ENCODE peak calls at places on chromosome 22, in eight cellular contexts. Q, K, A, E, M, U, T and X are unnamed samples. For H3K27me3, the result is how much of the 10 kb centered on the place peaks cover.

GRCh38 chr22:41152902-41153301 is 52.2 kb upstream of the L3MBTL2 start:
- DNase-seq in K (no peak), U (no peak), T (no peak), A (no peak), E (no peak), Q (no peak), M (no peak), X (no peak)

GRCh38 chr22:23263651-23264555 is 83.6 kb downstream of the BCR start:
- DNase-seq in A (no peak), T (no peak), E (peak), U (no peak), K (no peak), Q (no peak), M (no peak), X (no peak)

GRCh38 chr22:48340727-48341709 is 1486.7 kb downstream of the BRD1 start:
- DNase-seq in A (no peak), T (no peak), E (no peak), Q (no peak), U (no peak), K (no peak), M (peak), X (no peak)

GRCh38 chr22:26164174-26164573 is 5.1 kb upstream of the SEZ6L start:
- DNase-seq in T (no peak), A (no peak), Q (no peak), K (no peak), U (no peak), M (no peak), E (no peak), X (no peak)

GRCh38 chr22:23712256-23712655 is 21.4 kb downstream of the RGL4 start:
- DNase-seq in A (no peak), Q (no peak), E (no peak), U (no peak), K (no peak), T (no peak), M (no peak), X (no peak)

GRCh38 chr22:23268877-23269276 is 88.6 kb downstream of the BCR start:
- DNase-seq in E (peak), K (no peak), Q (no peak), T (no peak), A (no peak), U (no peak), M (no peak), X (no peak)

GRCh38 chr22:49026476-49027121 is 801.1 kb downstream of the BRD1 start:
- DNase-seq in M (no peak), T (no peak), U (no peak), E (no peak), A (peak), Q (no peak), K (no peak), X (no peak)

GRCh38 chr22:25777870-25778269 is 35.9 kb downstream of the MYO18B start:
- DNase-seq in K (peak), E (no peak), A (no peak), Q (peak), U (peak), T (no peak), M (peak), X (no peak)

GRCh38 chr22:49052023-49052538 is 775.6 kb downstream of the BRD1 start:
- DNase-seq in Q (no peak), K (peak), A (no peak), E (no peak), U (no peak), T (peak), M (no peak), X (no peak)

GRCh38 chr22:43276311-43276710 is 66.9 kb downstream of the SCUBE1 start:
- DNase-seq in K (no peak), A (no peak), M (no peak), Q (no peak), T (no peak), E (no peak), U (no peak), X (no peak)

GRCh38 chr22:45503816-45504702 is 1.4 kb downstream of the FBLN1 start:
- DNase-seq in T (no peak), U (no peak), A (no peak), M (peak), E (no peak), K (peak), Q (no peak), X (no peak)

GRCh38 chr22:32819120-32819519 is 17.6 kb downstream of the TIMP3 start:
- DNase-seq in T (no peak), M (no peak), K (no peak), Q (no peak), A (no peak), E (no peak), U (no peak), X (no peak)

GRCh38 chr22:50247748-50248147 is 2.9 kb upstream of the TUBGCP6 start:
- DNase-seq in Q (peak), E (peak), A (no peak), M (peak), K (peak), T (peak), U (no peak), X (no peak)

DNA sequence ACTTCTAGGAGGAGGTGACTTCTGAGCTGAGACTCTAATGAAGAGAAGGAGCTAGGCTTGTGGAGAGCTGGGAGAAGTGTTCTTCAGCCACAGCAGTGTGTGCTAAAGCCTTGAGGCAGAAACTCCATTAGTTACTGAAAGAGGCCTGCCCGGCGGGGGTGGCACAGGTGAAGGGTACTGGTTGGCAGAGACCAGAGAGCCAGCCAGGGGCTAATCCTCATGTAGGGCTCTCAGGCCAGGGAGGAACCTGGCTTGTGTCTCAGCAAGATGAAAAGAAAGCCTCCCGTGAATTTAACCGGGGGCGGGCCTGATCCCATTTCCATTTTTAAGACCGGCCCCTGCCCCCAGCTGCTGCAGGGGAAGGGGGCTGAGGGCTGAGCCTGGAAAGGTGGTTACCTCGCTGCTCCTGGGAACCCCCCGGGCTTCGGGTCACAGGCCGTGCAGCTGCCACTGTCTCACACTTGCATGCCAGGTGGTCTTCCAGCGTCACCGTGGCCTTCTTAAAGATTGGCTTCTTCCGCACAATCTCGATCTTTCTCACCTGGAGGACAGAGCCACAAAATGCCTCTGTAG is 15.0 kb downstream of the PDGFB start:
- DNase-seq in Q (no peak), M (no peak), U (no peak), K (no peak), E (no peak), A (no peak), T (no peak), X (no peak)
- H3K27me3 ChIP-seq in Q (under half), M (under half), U (under half), K (under half), E (under half), A (under half), T (under half), X (under half)

GRCh38 chr22:19406281-19406811 is 25.2 kb downstream of the HIRA start:
- DNase-seq in A (no peak), U (no peak), Q (no peak), E (no peak), T (no peak), M (no peak), K (no peak), X (no peak)

GRCh38 chr22:19406846-19407245 is 24.7 kb downstream of the HIRA start:
- DNase-seq in K (no peak), U (no peak), M (no peak), T (no peak), A (no peak), E (no peak), Q (no peak), X (no peak)

GRCh38 chr22:19405652-19406051 is 25.9 kb downstream of the HIRA start:
- DNase-seq in Q (no peak), A (no peak), T (no peak), K (no peak), M (no peak), U (no peak), E (no peak), X (no peak)

GRCh38 chr22:19405133-19405532 is 26.4 kb downstream of the HIRA start:
- DNase-seq in U (no peak), K (no peak), T (no peak), A (no peak), E (no peak), M (no peak), Q (no peak), X (no peak)

GRCh38 chr22:19407649-19408606 is 23.6 kb downstream of the HIRA start:
- DNase-seq in M (no peak), E (no peak), U (no peak), Q (no peak), A (no peak), T (no peak), K (peak), X (no peak)
- H3K27me3 ChIP-seq in M (under half), E (under half), U (under half), Q (under half), A (under half), T (under half), K (under half), X (under half)

DNA sequence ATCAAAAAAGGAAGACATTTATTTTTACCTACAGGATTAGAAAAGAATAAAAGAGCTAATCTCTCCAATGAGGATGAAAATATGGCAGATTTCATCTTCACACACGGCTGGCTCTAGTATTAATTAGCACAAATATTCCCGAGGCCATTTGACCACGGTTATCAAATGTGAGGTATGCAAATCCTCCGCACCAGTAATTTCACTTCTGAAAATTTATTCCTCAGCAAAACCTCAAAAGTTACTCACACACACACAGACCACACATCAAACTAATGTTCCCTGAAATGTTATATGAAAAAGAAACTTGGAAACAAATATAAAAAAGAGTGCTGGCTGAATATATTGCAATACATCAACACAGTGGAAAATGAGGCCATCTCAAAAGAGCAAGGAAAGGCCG is 32.8 kb downstream of the CELSR1 start:
- DNase-seq in Q (no peak), E (no peak), T (no peak), A (no peak), M (no peak), K (peak), U (no peak), X (no peak)
- H3K27me3 ChIP-seq in Q (under half), E (under half), T (under half), A (under half), M (under half), K (under half), U (under half), X (under half)

DNA sequence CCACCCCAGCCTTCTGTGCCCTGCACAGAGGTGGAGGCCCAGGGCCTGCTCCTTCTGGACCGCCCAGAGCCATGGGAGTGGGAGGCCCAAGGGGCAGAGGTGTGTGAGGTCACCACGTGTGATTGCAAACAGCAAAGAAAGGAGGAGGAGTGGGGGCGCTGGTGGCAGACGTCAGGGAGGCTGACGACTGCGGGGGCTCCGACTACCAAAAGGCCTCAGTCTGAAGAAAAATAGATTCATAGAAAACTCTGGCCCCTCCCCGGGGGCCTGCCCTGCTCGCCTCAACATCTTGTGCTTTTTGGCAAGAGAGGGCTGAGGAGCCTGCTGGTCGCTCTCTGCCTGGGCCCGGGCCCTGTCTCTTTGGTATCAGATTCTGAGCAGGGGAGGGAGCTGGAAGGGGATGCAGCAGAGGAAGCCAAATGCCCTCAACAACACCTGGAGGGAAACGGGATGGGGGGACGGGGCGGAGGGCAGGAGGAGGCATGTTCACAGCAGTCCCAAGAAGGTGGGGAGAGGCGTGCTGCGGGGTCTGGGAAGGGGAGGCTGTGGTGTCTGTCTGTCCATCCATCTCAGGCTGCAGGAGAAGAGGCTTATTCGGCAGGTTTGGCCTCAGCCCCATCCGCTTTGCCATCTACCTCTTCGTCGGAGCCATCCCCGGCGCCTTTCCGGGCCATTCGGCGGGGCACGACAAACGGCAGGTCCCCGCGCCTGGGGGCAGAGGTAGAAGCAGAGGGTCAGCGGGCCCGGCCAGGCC is 29.3 kb downstream of the APOL1 start:
- DNase-seq in Q (no peak), A (no peak), M (no peak), K (no peak), U (no peak), T (no peak), E (no peak), X (no peak)
- H3K27me3 ChIP-seq in Q (under half), A (under half), M (under half), K (under half), U (under half), T (under half), E (under half), X (under half)

GRCh38 chr22:31508536-31508935 is 12.2 kb downstream of the SFI1 start:
- DNase-seq in U (no peak), K (no peak), A (no peak), Q (no peak), E (no peak), T (no peak), M (no peak), X (no peak)

GRCh38 chr22:31504282-31504681 is 7.9 kb downstream of the SFI1 start:
- DNase-seq in K (peak), A (no peak), E (no peak), T (no peak), U (no peak), M (no peak), Q (peak), X (no peak)

GRCh38 chr22:31509041-31509440 is 12.7 kb downstream of the SFI1 start:
- DNase-seq in E (no peak), A (no peak), M (no peak), U (no peak), T (no peak), Q (no peak), K (no peak), X (no peak)
- H3K27me3 ChIP-seq in E (under half), A (under half), M (under half), U (under half), T (under half), Q (under half), K (under half), X (under half)

DNA sequence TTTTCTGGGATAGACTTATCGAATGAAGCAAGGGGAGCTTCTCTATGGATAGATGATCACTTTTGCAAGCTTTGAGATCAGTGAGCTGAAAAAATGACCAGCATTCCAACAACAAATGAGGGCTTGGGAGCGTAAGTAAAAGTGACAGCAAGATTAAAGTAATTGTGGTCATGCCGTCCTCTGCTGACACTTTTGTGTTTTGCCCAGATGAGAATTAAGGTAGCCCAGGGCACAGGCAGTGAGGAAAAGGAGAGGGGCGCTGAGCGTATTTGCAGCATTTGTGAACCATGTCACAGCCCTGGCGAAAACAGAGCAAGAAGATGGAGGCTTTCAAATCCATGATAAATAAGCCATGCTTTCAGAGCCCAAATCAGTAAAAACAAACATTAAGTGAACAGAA is 24.6 kb upstream of the TMA7B start:
- DNase-seq in K (no peak), T (no peak), Q (no peak), M (no peak), A (no peak), E (no peak), U (no peak), X (no peak)
- H3K27me3 ChIP-seq in K (under half), T (under half), Q (half or more), M (under half), A (under half), E (under half), U (under half), X (under half)

DNA sequence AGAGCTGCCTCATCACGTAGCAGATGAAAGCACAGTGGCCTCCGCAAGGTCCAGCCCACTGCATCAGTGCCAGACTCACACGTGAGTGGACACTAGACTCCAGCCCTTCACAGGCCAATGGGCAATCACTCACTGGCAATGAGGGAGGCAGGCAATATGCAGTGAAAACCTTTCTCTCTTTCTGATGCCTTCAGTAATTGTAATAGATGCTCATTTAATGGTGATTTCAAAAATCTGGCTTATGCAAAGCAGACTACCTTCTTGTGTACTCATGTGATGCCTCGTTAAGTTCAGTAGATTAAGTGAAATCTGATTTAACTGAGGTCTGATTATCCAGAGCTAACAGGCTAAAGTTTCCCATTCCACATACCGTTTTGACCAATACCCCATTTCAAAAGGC is 546.9 kb downstream of the MIAT start:
- DNase-seq in T (no peak), Q (no peak), A (no peak), M (no peak), K (no peak), E (no peak), U (no peak), X (no peak)
- H3K27me3 ChIP-seq in T (under half), Q (under half), A (under half), M (under half), K (under half), E (under half), U (under half), X (under half)

DNA sequence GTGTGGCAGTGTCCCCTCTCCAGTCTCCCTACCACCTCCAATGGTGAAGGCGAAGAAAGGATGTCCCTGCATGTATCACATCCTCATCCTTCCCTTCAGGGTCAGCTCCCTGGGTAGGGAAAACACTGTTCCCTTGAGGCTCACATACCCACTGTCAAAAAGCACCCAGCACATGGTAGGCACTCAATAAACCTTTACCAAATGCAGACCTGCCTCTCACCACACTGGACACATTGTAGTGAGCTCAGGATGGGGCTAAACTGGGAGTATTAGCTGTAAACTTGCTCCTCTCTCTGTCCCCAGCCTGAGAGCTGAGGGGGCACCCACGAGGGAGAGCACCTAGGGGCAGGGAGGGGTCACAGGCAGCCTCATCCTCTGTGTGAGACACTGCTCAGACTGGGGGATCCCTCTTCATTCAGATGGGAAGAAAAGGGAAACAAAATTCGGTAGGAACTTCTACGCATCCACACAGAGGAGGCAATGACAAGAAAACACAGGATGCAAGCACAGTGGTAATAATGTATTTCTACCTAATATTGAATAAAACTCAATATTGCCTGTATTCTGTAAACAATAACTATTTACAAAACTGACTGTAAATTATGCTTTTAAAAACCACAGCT is 101.6 kb upstream of the TOP3B start:
- DNase-seq in A (no peak), M (no peak), Q (no peak), E (no peak), T (no peak), U (no peak), K (no peak), X (no peak)
- H3K27me3 ChIP-seq in A (under half), M (half or more), Q (under half), E (under half), T (under half), U (under half), K (under half), X (under half)